ENCODE peak calls at places on chromosome 19, in ten cellular contexts. E is iPS-NIHi11; V is posterior vena cava; C is omental fat pad; W is T follicular helper cell; Q is stimulated activated CD8-positive, alpha-beta memory T cell treated with anti-CD3 and anti-CD28 coated beads, Interleukin-4, amount 100 ng/mL, for 1 hour; T is lung; K is cardiac fibroblast; L is EL; H is EH. F is an unnamed sample.

GRCh38 chr19:10288662-10289166 is 1.0 kb upstream of the ICAM5 start:
- DNase-seq in L (peak; percentile 83), V (peak; percentile 76), C (no peak), T (peak; percentile 59), Q (no peak), E (peak; percentile 84), K (no peak), W (no peak), H (peak; percentile 79), F (no peak)

GRCh38 chr19:39236527-39236926 is 8.3 kb downstream of the IFNL3 start:
- DNase-seq in H (no peak), E (no peak), W (no peak), V (no peak), Q (peak; percentile 17), C (no peak), K (no peak), T (no peak), L (no peak), F (no peak)

GRCh38 chr19:35318679-35319448 is 10.1 kb upstream of the CD22 start:
- DNase-seq in T (peak; percentile 70), E (peak; percentile 22), H (peak; percentile 92), C (peak; percentile 45), V (peak; percentile 93), Q (no peak), L (peak; percentile 91), K (peak; percentile 79), W (no peak), F (peak; percentile 43)

GRCh38 chr19:49567722-49568454 is 12.5 kb downstream of the NOSIP start:
- DNase-seq in E (no peak), T (no peak), C (no peak), Q (no peak), W (peak; percentile 67), H (peak; percentile 29), K (no peak), V (no peak), L (no peak), F (no peak)

GRCh38 chr19:4816388-4817165 is 14.9 kb downstream of the TICAM1 start:
- DNase-seq in V (peak; percentile 73), Q (no peak), H (no peak), L (no peak), K (no peak), E (no peak), W (no peak), C (no peak), T (no peak), F (no peak)

GRCh38 chr19:15595069-15595468 is 19.9 kb upstream of the CYP4F8 start:
- DNase-seq in T (no peak), Q (no peak), K (no peak), H (no peak), W (no peak), V (no peak), C (no peak), E (no peak), L (no peak), F (no peak)

GRCh38 chr19:9523885-9524474 is 14.5 kb downstream of the ZNF426 start:
- DNase-seq in W (no peak), E (no peak), T (no peak), H (no peak), L (no peak), V (no peak), C (no peak), Q (no peak), K (peak; percentile 1), F (no peak)

GRCh38 chr19:3834349-3835054 is 34.3 kb downstream of the ZFR2 start:
- DNase-seq in Q (no peak), W (no peak), C (no peak), T (no peak), L (no peak), K (no peak), H (no peak), E (no peak), V (no peak), F (no peak)

GRCh38 chr19:51263808-51264207 is 12.9 kb downstream of the SIGLECL1 start:
- DNase-seq in K (no peak), L (no peak), H (no peak), E (no peak), W (no peak), T (no peak), Q (no peak), C (no peak), V (no peak), F (no peak)

GRCh38 chr19:41323430-41324125 is 13.6 kb downstream of the CCDC97 start:
- DNase-seq in H (peak; percentile 98), W (no peak), K (peak; percentile 96), Q (no peak), C (no peak), T (no peak), L (peak; percentile 97), V (peak; percentile 93), E (peak; percentile 49), F (no peak)

GRCh38 chr19:45767410-45767880 is 1.6 kb downstream of the SIX5 start:
- DNase-seq in W (no peak), V (peak; percentile 93), K (peak; percentile 91), H (peak; percentile 93), E (peak; percentile 76), T (peak; percentile 75), C (peak; percentile 55), L (peak; percentile 86), Q (no peak), F (no peak)

GRCh38 chr19:17601683-17602082 is 46.2 kb downstream of the COLGALT1 start:
- DNase-seq in E (no peak), K (no peak), C (no peak), W (no peak), Q (no peak), H (no peak), L (no peak), T (no peak), V (no peak), F (no peak)

GRCh38 chr19:38561658-38562057 is 56.1 kb downstream of the MAP4K1 start:
- DNase-seq in V (no peak), K (no peak), L (no peak), Q (no peak), E (no peak), C (no peak), H (no peak), T (no peak), W (no peak), F (no peak)

GRCh38 chr19:1360818-1361461 is 22.8 kb upstream of the NDUFS7 start:
- DNase-seq in L (peak; percentile 86), C (no peak), W (no peak), T (peak; percentile 48), Q (no peak), V (peak; percentile 88), K (peak; percentile 92), H (peak; percentile 90), E (peak; percentile 53), F (no peak)

GRCh38 chr19:31263317-31263716 is 85.9 kb downstream of the TSHZ3 start:
- DNase-seq in W (no peak), E (no peak), L (peak; percentile 4), K (no peak), H (no peak), C (no peak), V (no peak), T (no peak), Q (no peak), F (no peak)

GRCh38 chr19:18086590-18087138 is at the start of gene IL12RB1:
- DNase-seq in E (no peak), Q (no peak), L (peak; percentile 30), V (no peak), H (peak; percentile 34), K (no peak), W (peak; percentile 33), T (no peak), C (no peak), F (no peak)

GRCh38 chr19:408441-409005 is 424 bp downstream of the C2CD4C start:
- DNase-seq in T (no peak), W (no peak), V (peak; percentile 73), E (no peak), K (no peak), C (no peak), L (no peak), H (no peak), Q (no peak), F (no peak)

GRCh38 chr19:8064866-8065486 is 12.4 kb downstream of the CCL25 start:
- DNase-seq in K (no peak), E (no peak), V (no peak), T (no peak), W (no peak), L (no peak), Q (no peak), H (no peak), C (no peak), F (no peak)

F was measured in epithelial cell of proximal tubule.